ENCODE peak calls at places on chromosomes 5 and 9, in four cellular contexts. One of them, this sample, is unnamed.

GRCh38 chr9:131697097-131697496 is 42.8 kb downstream of the RAPGEF1 start:
- DNase-seq in IMR-90: peak
- DNase-seq in H9: peak
- DNase-seq in neuronal stem cell: no peak
- DNase-seq in this sample: peak

GRCh38 chr5:176870110-176870591 is 29.0 kb downstream of the HK3 start:
- DNase-seq in IMR-90: peak
- DNase-seq in H9: peak
- DNase-seq in neuronal stem cell: peak
- DNase-seq in this sample: peak

GRCh38 chr5:76431336-76431735 is 28.3 kb downstream of the IQGAP2 start:
- DNase-seq in IMR-90: no peak
- DNase-seq in H9: no peak
- DNase-seq in neuronal stem cell: no peak
- DNase-seq in this sample: no peak

GRCh38 chr5:172509405-172509781 is 55.1 kb upstream of the SH3PXD2B start:
- DNase-seq in IMR-90: no peak
- DNase-seq in H9: peak
- DNase-seq in neuronal stem cell: no peak
- DNase-seq in this sample: no peak

GRCh38 chr9:13603916-13604315 is 324.4 kb upstream of the MPDZ start:
- DNase-seq in IMR-90: no peak
- DNase-seq in H9: no peak
- DNase-seq in neuronal stem cell: no peak
- DNase-seq in this sample: no peak

GRCh38 chr5:169121631-169122420 is 179.1 kb downstream of the SLIT3 start:
- DNase-seq in IMR-90: no peak
- DNase-seq in H9: no peak
- DNase-seq in neuronal stem cell: no peak
- DNase-seq in this sample: peak

GRCh38 chr9:129609486-129610192 is 11.3 kb downstream of the C9orf50 start:
- DNase-seq in IMR-90: no peak
- DNase-seq in H9: no peak
- DNase-seq in neuronal stem cell: no peak
- DNase-seq in this sample: peak

GRCh38 chr9:114207034-114207815 is 51.9 kb downstream of the COL27A1 start:
- DNase-seq in IMR-90: peak
- DNase-seq in H9: no peak
- DNase-seq in neuronal stem cell: peak
- DNase-seq in this sample: peak

GRCh38 chr9:122158202-122158601 is 1.4 kb downstream of the NDUFA8 start:
- DNase-seq in IMR-90: peak
- DNase-seq in H9: peak
- DNase-seq in neuronal stem cell: no peak
- DNase-seq in this sample: peak

DNA sequence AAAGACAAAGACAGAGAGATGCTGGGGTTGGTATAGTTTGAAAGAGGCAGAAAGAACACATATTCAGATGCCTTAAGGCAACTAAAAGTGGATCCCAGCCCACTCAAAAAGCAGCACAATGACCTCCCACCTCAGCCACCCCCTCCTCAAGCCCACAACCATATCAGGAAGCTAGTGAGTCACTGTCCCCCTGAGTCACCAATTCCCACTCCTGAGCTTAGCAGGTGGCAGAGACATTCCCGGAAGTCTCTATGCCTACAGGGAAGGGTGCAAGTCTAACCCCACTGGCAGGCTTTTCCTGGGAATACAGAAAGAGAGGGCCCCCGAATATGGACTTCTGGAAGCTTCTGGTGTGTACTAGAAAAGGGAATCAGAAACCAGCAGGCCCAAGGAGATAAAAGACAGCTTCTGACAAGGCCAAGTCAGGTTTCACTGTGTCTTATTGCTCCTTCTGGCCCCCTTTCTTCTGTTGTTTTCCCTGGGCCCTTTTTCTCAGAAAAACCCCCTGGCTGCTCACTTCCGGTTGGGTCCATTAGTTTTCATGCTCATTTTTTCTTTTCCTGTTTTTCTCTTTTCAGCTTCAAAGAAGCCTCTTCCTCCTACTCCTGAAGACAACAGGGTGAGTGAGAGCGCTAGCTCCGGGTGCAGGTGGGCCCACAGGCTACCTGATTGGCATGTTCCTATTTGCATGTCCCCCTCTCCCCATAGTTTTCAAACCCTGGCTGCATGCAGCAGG is 36.8 kb downstream of the ITK start:
- DNase-seq in IMR-90: no peak
- DNase-seq in H9: no peak
- DNase-seq in neuronal stem cell: no peak
- DNase-seq in this sample: no peak
- H2AFZ ChIP-seq in IMR-90: no peak
- H2AFZ ChIP-seq in H9: no peak
- H2AFZ ChIP-seq in neuronal stem cell: peak
- H2AFZ ChIP-seq in this sample: no peak

GRCh38 chr9:134131471-134132207 is 4.2 kb upstream of the WDR5 start:
- DNase-seq in IMR-90: no peak
- DNase-seq in H9: no peak
- DNase-seq in neuronal stem cell: no peak
- DNase-seq in this sample: no peak
- H3K4ac ChIP-seq in IMR-90: no peak
- H3K4ac ChIP-seq in H9: no peak
- H3K4ac ChIP-seq in neuronal stem cell: peak
- H3K4ac ChIP-seq in this sample: no peak

GRCh38 chr9:24073237-24073636 is 247.2 kb upstream of the ELAVL2 start:
- DNase-seq in IMR-90: no peak
- DNase-seq in H9: peak
- DNase-seq in neuronal stem cell: no peak
- DNase-seq in this sample: no peak

DNA sequence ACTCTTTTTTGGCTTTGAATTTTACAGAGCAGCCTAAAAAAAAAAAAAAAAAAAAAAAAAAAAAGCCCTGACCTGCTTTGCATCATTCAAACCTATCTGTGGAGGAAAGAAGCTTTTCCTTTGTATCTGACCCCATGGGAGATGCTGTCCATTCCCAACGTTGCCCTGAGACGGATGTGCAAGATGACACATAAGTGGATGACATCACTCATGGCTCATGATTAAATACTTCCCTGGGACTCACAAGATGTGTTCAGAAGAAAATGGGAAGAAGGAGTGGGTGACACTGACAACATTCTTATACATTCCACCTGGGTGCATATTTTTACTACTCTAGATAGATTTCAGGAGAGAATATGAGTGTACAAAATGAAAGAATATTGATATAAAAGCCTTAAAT is 245.7 kb upstream of the ELAVL2 start:
- DNase-seq in IMR-90: no peak
- DNase-seq in H9: no peak
- DNase-seq in neuronal stem cell: no peak
- DNase-seq in this sample: no peak
- H2BK15ac ChIP-seq in IMR-90: no peak
- H2BK15ac ChIP-seq in H9: no peak
- H2BK15ac ChIP-seq in neuronal stem cell: no peak
- H2BK15ac ChIP-seq in this sample: no peak

GRCh38 chr9:137390553-137391410 is 32.2 kb downstream of the EXD3 start:
- DNase-seq in IMR-90: no peak
- DNase-seq in H9: no peak
- DNase-seq in neuronal stem cell: no peak
- DNase-seq in this sample: no peak
- H2AFZ ChIP-seq in IMR-90: no peak
- H2AFZ ChIP-seq in H9: no peak
- H2AFZ ChIP-seq in neuronal stem cell: no peak
- H2AFZ ChIP-seq in this sample: no peak